ENCODE peak calls at places on chromosome 14, in seven cellular contexts. G is gastrocnemius medialis, B is fibroblast of pulmonary artery, S is HCT116, R is cardiac fibroblast, Y is colonic mucosa, Q is suprapubic skin. I is an unnamed sample.

GRCh38 chr14:101072531-101072930 is 169.0 kb upstream of the RTL1 start:
- DNase-seq in G (no peak), B (no peak), S (no peak), R (no peak), Y (peak), Q (peak), I (no peak)

GRCh38 chr14:27929823-27930347 is 836.7 kb upstream of the FOXG1 start:
- DNase-seq in G (no peak), B (no peak), S (no peak), R (no peak), Y (no peak), Q (no peak), I (no peak)

GRCh38 chr14:76929927-76930326 is 98.6 kb downstream of the IRF2BPL start:
- DNase-seq in G (no peak), B (no peak), S (no peak), R (no peak), Y (no peak), Q (no peak), I (no peak)

GRCh38 chr14:39023939-39024871 is 78.8 kb downstream of the SEC23A start:
- DNase-seq in G (no peak), B (no peak), S (no peak), R (no peak), Y (no peak), Q (no peak), I (no peak)

GRCh38 chr14:36424478-36425102 is 95.4 kb downstream of the NKX2-1 start:
- DNase-seq in G (no peak), B (no peak), S (no peak), R (no peak), Y (no peak), Q (no peak), I (no peak)

GRCh38 chr14:41549821-41550597 is 56.7 kb upstream of the LRFN5 start:
- DNase-seq in G (no peak), B (peak), S (no peak), R (peak), Y (no peak), Q (no peak), I (peak)

GRCh38 chr14:68636597-68636996 is 156.3 kb downstream of the ZFP36L1 start:
- DNase-seq in G (no peak), B (no peak), S (no peak), R (no peak), Y (peak), Q (peak), I (no peak)

GRCh38 chr14:69493791-69494190 is 9.3 kb downstream of the PLEKHD1 start:
- DNase-seq in G (no peak), B (no peak), S (no peak), R (no peak), Y (no peak), Q (no peak), I (no peak)

GRCh38 chr14:91078095-91078737 is 17.8 kb upstream of the RPS6KA5 start:
- DNase-seq in G (no peak), B (no peak), S (no peak), R (no peak), Y (no peak), Q (no peak), I (no peak)

GRCh38 chr14:89810101-89810500 is 144.4 kb downstream of the EFCAB11 start:
- DNase-seq in G (no peak), B (no peak), S (no peak), R (no peak), Y (no peak), Q (no peak), I (no peak)

GRCh38 chr14:73717998-73718741 is 4.0 kb upstream of the PNMA1 start:
- DNase-seq in G (no peak), B (no peak), S (no peak), R (peak), Y (peak), Q (no peak), I (no peak)

GRCh38 chr14:75562048-75562447 is 16.4 kb upstream of the FLVCR2 start:
- DNase-seq in G (no peak), B (no peak), S (no peak), R (peak), Y (no peak), Q (no peak), I (no peak)

GRCh38 chr14:105161314-105161713 is 7.3 kb downstream of the JAG2 start:
- DNase-seq in G (no peak), B (no peak), S (no peak), R (no peak), Y (no peak), Q (no peak), I (no peak)

GRCh38 chr14:71231521-71232393 is 324.5 kb downstream of the PCNX1 start:
- DNase-seq in G (no peak), B (no peak), S (no peak), R (no peak), Y (no peak), Q (no peak), I (no peak)

GRCh38 chr14:68203871-68204270 is 384.3 kb downstream of the RAD51B start:
- DNase-seq in G (no peak), B (no peak), S (no peak), R (no peak), Y (no peak), Q (no peak), I (no peak)

GRCh38 chr14:34615507-34615906 is 14.4 kb downstream of the SNX6 start:
- DNase-seq in G (no peak), B (no peak), S (no peak), R (no peak), Y (no peak), Q (no peak), I (no peak)

GRCh38 chr14:38389666-38390065 is 133.8 kb upstream of the CLEC14A start:
- DNase-seq in G (no peak), B (peak), S (no peak), R (peak), Y (no peak), Q (no peak), I (no peak)

GRCh38 chr14:76768201-76768656 is 7.0 kb downstream of the VASH1 start:
- DNase-seq in G (no peak), B (peak), S (no peak), R (no peak), Y (peak), Q (no peak), I (no peak)

GRCh38 chr14:92655372-92655771 is 93.1 kb downstream of the LGMN start:
- DNase-seq in G (no peak), B (no peak), S (no peak), R (no peak), Y (no peak), Q (no peak), I (no peak)

GRCh38 chr14:51939211-51939705 is 50.1 kb upstream of the RTRAF start:
- DNase-seq in G (no peak), B (no peak), S (no peak), R (no peak), Y (no peak), Q (no peak), I (no peak)

DNA sequence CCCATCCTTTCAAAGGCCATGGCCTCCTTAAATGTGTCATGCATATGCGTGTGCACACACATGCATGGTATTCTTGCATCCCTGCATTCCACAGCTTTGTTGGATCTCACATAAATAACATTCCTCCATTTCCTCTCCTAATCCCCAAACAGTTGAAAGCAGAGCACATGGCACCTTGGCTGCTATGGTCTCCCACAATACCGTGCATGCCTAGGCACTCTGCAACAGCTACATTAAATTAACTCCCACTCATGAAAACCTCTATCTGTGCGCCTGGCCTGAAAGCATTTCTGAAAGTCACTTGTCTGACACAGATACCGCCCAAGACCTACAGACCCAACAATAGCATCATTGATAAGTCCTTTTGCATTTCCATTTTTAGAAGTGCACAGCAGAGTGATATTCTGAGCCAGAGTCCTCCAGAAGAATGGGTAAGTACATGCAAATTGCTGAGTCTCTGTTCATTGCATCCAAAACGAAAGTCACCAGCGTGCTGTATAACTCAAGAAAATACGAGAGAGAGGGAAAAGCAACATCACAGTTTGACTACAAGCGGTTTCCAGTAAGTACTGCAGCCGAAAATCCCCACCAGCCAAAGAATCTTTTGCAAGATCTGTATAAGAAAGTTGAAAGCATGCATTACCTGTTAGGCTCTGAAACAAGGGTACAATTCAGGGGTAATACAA is 436 bp downstream of the ASB2 start:
- DNase-seq in G (no peak), B (no peak), S (no peak), R (peak), Y (no peak), Q (no peak), I (no peak)
- H3K4me3 ChIP-seq in G (peak), B (no peak), S (no peak), R (no peak), Y (peak), Q (peak), I (no peak)

DNA sequence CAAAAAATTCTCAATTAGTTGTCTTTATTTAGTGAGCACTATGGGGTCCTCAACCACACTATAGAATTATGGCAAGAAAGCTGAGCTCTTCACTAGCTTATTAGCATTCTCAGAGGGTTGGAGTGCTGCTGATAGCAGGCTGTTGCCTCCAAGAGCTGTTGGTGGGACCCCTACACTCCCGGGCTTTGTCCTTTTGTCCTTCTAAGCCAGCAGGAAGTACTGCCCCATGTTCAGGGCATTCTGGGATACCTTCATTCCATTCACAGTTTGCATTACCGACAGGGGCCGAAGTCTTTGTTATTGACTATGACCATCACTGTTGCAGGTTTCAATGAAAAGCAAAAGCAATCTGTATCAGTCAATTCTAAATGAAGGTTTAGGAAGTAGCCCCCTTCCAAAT is 89.5 kb upstream of the OTX2 start:
- DNase-seq in G (no peak), B (no peak), S (no peak), R (no peak), Y (no peak), Q (no peak), I (no peak)
- H3K4me3 ChIP-seq in G (no peak), B (no peak), S (no peak), R (no peak), Y (no peak), Q (no peak), I (no peak)

DNA sequence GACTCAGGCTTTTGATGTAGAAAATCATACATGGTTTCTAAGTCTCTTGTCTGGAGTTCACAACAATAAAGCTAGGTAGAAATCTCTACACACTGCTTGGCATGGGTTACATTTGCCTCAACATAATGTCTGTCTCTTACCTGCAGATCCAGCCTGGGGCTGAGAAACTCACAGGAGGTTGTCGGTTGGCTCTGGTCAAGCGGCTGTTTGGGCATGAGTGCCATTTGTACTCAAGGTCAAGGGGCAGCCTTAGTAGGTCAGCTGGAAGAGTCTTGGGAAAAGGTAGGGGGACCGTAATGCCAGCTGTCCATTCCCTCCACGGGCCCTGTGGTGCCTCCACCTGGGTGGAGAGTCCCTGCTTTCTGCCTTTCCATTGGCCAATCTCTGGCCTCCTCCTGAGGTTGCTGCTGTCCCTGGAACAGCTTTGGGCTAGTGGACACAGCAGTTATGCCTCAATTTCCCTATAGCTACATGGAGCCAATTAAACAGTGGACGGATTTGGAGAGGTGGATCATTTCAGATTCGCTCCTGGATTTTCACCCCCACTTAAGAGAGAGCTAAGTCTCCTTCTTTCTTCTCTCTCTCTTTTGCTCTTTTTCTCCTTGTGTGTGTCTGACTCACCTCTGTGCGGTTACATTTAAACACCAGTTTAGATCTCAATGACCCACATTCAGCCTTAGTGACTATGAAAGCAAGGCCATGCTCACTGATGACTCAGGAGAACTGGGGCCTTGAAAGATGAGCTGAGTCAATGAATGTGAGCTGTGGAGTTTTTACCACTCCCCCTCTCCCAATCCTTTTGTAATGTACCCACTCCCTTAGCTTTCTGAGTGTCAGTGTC is 132.8 kb upstream of the HIF1A start:
- DNase-seq in G (no peak), B (peak), S (peak), R (peak), Y (no peak), Q (no peak), I (peak)
- H3K4me3 ChIP-seq in G (no peak), B (no peak), S (peak), R (no peak), Y (no peak), Q (no peak), I (no peak)

GRCh38 chr14:98955741-98956070 is 316.3 kb downstream of the BCL11B start:
- DNase-seq in G (no peak), B (no peak), S (no peak), R (no peak), Y (peak), Q (no peak), I (no peak)

GRCh38 chr14:98955036-98955740 is 316.8 kb downstream of the BCL11B start:
- DNase-seq in G (no peak), B (no peak), S (no peak), R (no peak), Y (peak), Q (no peak), I (no peak)

GRCh38 chr14:98957211-98958047 is 314.6 kb downstream of the BCL11B start:
- DNase-seq in G (peak), B (peak), S (no peak), R (peak), Y (peak), Q (peak), I (peak)

GRCh38 chr14:98956181-98956580 is 315.8 kb downstream of the BCL11B start:
- DNase-seq in G (no peak), B (no peak), S (no peak), R (no peak), Y (peak), Q (no peak), I (no peak)

GRCh38 chr14:98956616-98957015 is 315.4 kb downstream of the BCL11B start:
- DNase-seq in G (no peak), B (no peak), S (no peak), R (no peak), Y (no peak), Q (no peak), I (no peak)
- H3K4me3 ChIP-seq in G (no peak), B (no peak), S (no peak), R (no peak), Y (no peak), Q (no peak), I (no peak)

DNA sequence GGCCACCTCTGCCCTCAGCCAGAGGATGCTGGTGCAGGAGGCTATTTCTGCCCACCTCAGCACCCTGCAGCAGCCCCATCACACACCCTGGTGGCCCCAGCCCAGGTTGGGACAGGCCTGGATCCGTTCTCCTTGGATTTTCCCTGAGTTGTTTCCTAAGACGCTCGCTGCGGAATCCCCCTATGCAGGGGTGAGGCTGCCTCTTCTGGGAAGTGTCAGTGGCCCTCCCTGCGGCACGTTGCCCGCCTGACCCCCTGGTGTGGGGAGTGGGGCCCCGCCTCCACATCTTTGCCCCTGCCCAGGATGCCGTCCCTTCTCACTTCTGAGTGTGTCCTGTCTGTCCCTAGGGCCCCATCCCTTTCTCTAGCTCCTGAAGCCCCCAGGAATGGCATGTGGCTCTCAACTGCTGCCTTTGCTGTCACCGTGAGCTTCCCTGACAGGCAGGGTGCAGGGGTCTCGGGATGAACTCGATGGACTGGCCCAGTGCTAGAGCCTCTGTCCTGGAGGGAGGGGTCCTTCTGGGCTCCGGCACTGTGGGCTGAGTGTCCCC is 594 bp upstream of the EXOC3L4 start:
- DNase-seq in G (no peak), B (no peak), S (no peak), R (no peak), Y (no peak), Q (no peak), I (no peak)
- H3K4me3 ChIP-seq in G (peak), B (no peak), S (no peak), R (no peak), Y (peak), Q (no peak), I (no peak)

GRCh38 chr14:24441904-24442239 is 704 bp downstream of the SDR39U1 start:
- DNase-seq in G (no peak), B (no peak), S (no peak), R (peak), Y (no peak), Q (no peak), I (no peak)
- H3K4me3 ChIP-seq in G (peak), B (peak), S (peak), R (peak), Y (peak), Q (peak), I (peak)

GRCh38 chr14:64761441-64762043 is 57.3 kb downstream of the PLEKHG3 start:
- DNase-seq in G (no peak), B (no peak), S (no peak), R (no peak), Y (no peak), Q (no peak), I (no peak)
- H3K4me3 ChIP-seq in G (no peak), B (no peak), S (peak), R (no peak), Y (no peak), Q (no peak), I (no peak)

I was measured in skeletal muscle cell.